ENCODE peak calls at places on chromosome X, in four cellular contexts. One of them, this sample, is unnamed.

GRCh38 chrX:74437530-74437929 is 16.2 kb downstream of the SLC16A2 start:
- DNase-seq in A549: no peak
- DNase-seq in WTC11: no peak
- DNase-seq in HepG2: no peak
- DNase-seq in this sample: no peak

GRCh38 chrX:68932611-68933010 is 103.8 kb downstream of the EFNB1 start:
- DNase-seq in A549: no peak
- DNase-seq in WTC11: no peak
- DNase-seq in HepG2: no peak
- DNase-seq in this sample: no peak

GRCh38 chrX:23493941-23494374 is 159.3 kb downstream of the PTCHD1 start:
- DNase-seq in WTC11: no peak
- DNase-seq in HepG2: no peak
- DNase-seq in A549: peak
- DNase-seq in this sample: no peak

GRCh38 chrX:154412468-154412867 is 1.1 kb downstream of the TAFAZZIN start:
- DNase-seq in A549: no peak
- DNase-seq in HepG2: no peak
- DNase-seq in WTC11: no peak
- DNase-seq in this sample: no peak

GRCh38 chrX:41334866-41335589 is 1.1 kb downstream of the DDX3X start:
- DNase-seq in A549: peak
- DNase-seq in HepG2: no peak
- DNase-seq in WTC11: peak
- DNase-seq in this sample: peak

GRCh38 chrX:103536732-103537131 is 17.4 kb upstream of the RAB40A start:
- DNase-seq in WTC11: no peak
- DNase-seq in A549: no peak
- DNase-seq in HepG2: no peak
- DNase-seq in this sample: no peak

GRCh38 chrX:11967986-11968385 is 170.3 kb upstream of the FRMPD4 start:
- DNase-seq in HepG2: no peak
- DNase-seq in A549: peak
- DNase-seq in WTC11: no peak
- DNase-seq in this sample: no peak

GRCh38 chrX:94908171-94908570 is 1234.2 kb downstream of the FAM133A start:
- DNase-seq in WTC11: no peak
- DNase-seq in A549: no peak
- DNase-seq in HepG2: no peak
- DNase-seq in this sample: no peak

GRCh38 chrX:118726887-118727685 is at the start of gene IL13RA1:
- DNase-seq in WTC11: peak
- DNase-seq in HepG2: peak
- DNase-seq in A549: peak
- DNase-seq in this sample: peak

GRCh38 chrX:115642304-115642703 is 81.3 kb downstream of the PLS3 start:
- DNase-seq in A549: peak
- DNase-seq in WTC11: no peak
- DNase-seq in HepG2: no peak
- DNase-seq in this sample: no peak

GRCh38 chrX:108426262-108426661 is 12.0 kb downstream of the COL4A6 start:
- DNase-seq in A549: no peak
- DNase-seq in WTC11: no peak
- DNase-seq in HepG2: no peak
- DNase-seq in this sample: no peak

GRCh38 chrX:12975999-12976558 is 1.2 kb downstream of the TMSB4X start:
- DNase-seq in A549: peak
- DNase-seq in HepG2: no peak
- DNase-seq in WTC11: peak
- DNase-seq in this sample: peak

GRCh38 chrX:134753185-134754008 is 95.1 kb upstream of the PLAC1 start:
- DNase-seq in WTC11: no peak
- DNase-seq in A549: peak
- DNase-seq in HepG2: peak
- DNase-seq in this sample: no peak

GRCh38 chrX:140765043-140765784 is 55.7 kb downstream of the LINC00632 start:
- DNase-seq in HepG2: no peak
- DNase-seq in WTC11: peak
- DNase-seq in A549: peak
- DNase-seq in this sample: no peak

GRCh38 chrX:72554448-72555140 is 18.0 kb downstream of the HDAC8 start:
- DNase-seq in HepG2: no peak
- DNase-seq in WTC11: peak
- DNase-seq in A549: peak
- DNase-seq in this sample: peak

GRCh38 chrX:15567886-15568616 is 32.7 kb downstream of the ACE2 start:
- DNase-seq in HepG2: peak
- DNase-seq in WTC11: no peak
- DNase-seq in A549: peak
- DNase-seq in this sample: peak

GRCh38 chrX:134932528-134933217 is 58.1 kb upstream of the SMIM10 start:
- DNase-seq in WTC11: no peak
- DNase-seq in A549: no peak
- DNase-seq in HepG2: peak
- DNase-seq in this sample: no peak

GRCh38 chrX:11374570-11374969 is 81.4 kb downstream of the AMELX start:
- DNase-seq in HepG2: no peak
- DNase-seq in A549: no peak
- DNase-seq in WTC11: no peak
- DNase-seq in this sample: peak

GRCh38 chrX:150768580-150769190 is 75.5 kb downstream of the MTMR1 start:
- DNase-seq in A549: no peak
- DNase-seq in WTC11: no peak
- DNase-seq in HepG2: no peak
- DNase-seq in this sample: no peak

GRCh38 chrX:3811331-3812311 is 98.2 kb upstream of the PRKX start:
- DNase-seq in WTC11: no peak
- DNase-seq in HepG2: peak
- DNase-seq in A549: peak
- DNase-seq in this sample: peak

GRCh38 chrX:103792916-103793540 is 16.4 kb downstream of the PLP1 start:
- DNase-seq in WTC11: no peak
- DNase-seq in HepG2: no peak
- DNase-seq in A549: no peak
- DNase-seq in this sample: no peak

DNA sequence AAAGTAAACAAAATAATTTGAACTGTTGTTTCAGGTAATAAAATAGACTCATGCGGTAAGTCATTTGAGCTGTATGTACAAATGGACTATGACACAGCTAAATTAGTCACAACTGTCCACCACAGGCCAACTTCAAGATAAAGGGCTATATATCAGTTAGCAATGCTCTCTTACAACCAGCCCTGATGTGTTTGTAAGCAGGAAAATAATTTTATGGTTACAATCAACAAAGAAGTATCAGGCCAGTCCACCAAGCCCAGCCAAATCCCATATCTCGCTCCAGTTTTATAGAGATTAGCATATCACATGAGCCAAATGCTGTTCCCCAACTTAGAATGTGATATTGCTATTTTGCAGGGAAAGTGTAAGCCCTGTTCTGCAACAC is 511 bp upstream of the DUSP21 start:
- DNase-seq in WTC11: no peak
- DNase-seq in A549: no peak
- DNase-seq in HepG2: no peak
- DNase-seq in this sample: peak
- TF ChIP-seq NR3C1 in WTC11: no peak
- TF ChIP-seq NR3C1 in A549: no peak
- TF ChIP-seq NR3C1 in HepG2: no peak
- TF ChIP-seq NR3C1 in this sample: no peak

GRCh38 chrX:66632986-66633385 is 5.9 kb downstream of the EDA2R start:
- DNase-seq in A549: no peak
- DNase-seq in HepG2: no peak
- DNase-seq in WTC11: no peak
- DNase-seq in this sample: no peak

GRCh38 chrX:66633541-66633940 is 5.3 kb downstream of the EDA2R start:
- DNase-seq in A549: no peak
- DNase-seq in HepG2: no peak
- DNase-seq in WTC11: no peak
- DNase-seq in this sample: no peak

GRCh38 chrX:66635360-66635759 is 3.5 kb downstream of the EDA2R start:
- DNase-seq in HepG2: no peak
- DNase-seq in WTC11: no peak
- DNase-seq in A549: peak
- DNase-seq in this sample: no peak

GRCh38 chrX:66634272-66634671 is 4.6 kb downstream of the EDA2R start:
- DNase-seq in HepG2: no peak
- DNase-seq in WTC11: no peak
- DNase-seq in A549: no peak
- DNase-seq in this sample: no peak

GRCh38 chrX:66638591-66639500 is at the start of gene EDA2R:
- DNase-seq in A549: peak
- DNase-seq in HepG2: peak
- DNase-seq in WTC11: peak
- DNase-seq in this sample: no peak
- TF ChIP-seq NR3C1 in A549: no peak
- TF ChIP-seq NR3C1 in HepG2: no peak
- TF ChIP-seq NR3C1 in WTC11: no peak
- TF ChIP-seq NR3C1 in this sample: no peak

DNA sequence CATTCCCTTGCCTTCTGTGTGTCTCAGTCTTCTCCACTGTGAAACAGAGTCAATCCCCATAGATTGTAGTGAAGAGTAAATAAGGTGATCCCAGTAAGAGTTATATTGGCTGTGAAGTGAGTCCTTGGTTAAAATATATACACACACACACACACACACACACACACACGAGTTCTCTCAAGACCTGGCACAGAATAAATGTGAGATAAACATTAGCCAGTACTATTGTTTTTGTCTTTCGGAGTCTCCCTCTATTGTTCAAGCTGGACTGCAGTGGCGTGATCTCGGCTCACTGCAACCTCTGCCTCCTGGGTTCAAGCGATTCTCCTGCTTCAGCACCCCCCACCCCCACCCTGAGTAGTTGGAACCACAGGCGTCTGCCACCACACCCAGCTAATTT is 44.8 kb upstream of the FAM156A start:
- DNase-seq in HepG2: no peak
- DNase-seq in A549: no peak
- DNase-seq in WTC11: no peak
- DNase-seq in this sample: no peak
- TF ChIP-seq NR3C1 in HepG2: no peak
- TF ChIP-seq NR3C1 in A549: no peak
- TF ChIP-seq NR3C1 in WTC11: no peak
- TF ChIP-seq NR3C1 in this sample: no peak

GRCh38 chrX:51608766-51609165 is 9.9 kb downstream of the CENPVL3 start:
- DNase-seq in A549: no peak
- DNase-seq in HepG2: no peak
- DNase-seq in WTC11: no peak
- DNase-seq in this sample: no peak
- TF ChIP-seq NR3C1 in A549: no peak
- TF ChIP-seq NR3C1 in HepG2: no peak
- TF ChIP-seq NR3C1 in WTC11: no peak
- TF ChIP-seq NR3C1 in this sample: no peak

GRCh38 chrX:84046403-84046984 is 141.5 kb downstream of the RPS6KA6 start:
- DNase-seq in WTC11: peak
- DNase-seq in HepG2: peak
- DNase-seq in A549: peak
- DNase-seq in this sample: peak
- TF ChIP-seq NR3C1 in WTC11: no peak
- TF ChIP-seq NR3C1 in HepG2: no peak
- TF ChIP-seq NR3C1 in A549: no peak
- TF ChIP-seq NR3C1 in this sample: no peak

GRCh38 chrX:66016905-66017658 is 22.8 kb downstream of the VSIG4 start:
- DNase-seq in WTC11: no peak
- DNase-seq in HepG2: no peak
- DNase-seq in A549: no peak
- DNase-seq in this sample: no peak
- TF ChIP-seq NR3C1 in WTC11: no peak
- TF ChIP-seq NR3C1 in HepG2: no peak
- TF ChIP-seq NR3C1 in A549: no peak
- TF ChIP-seq NR3C1 in this sample: no peak